ENCODE peak calls at places on chromosomes 7 and 10, in four cellular contexts. I is fibroblast of lung, U is neural progenitor cell, B is HepG2. O is an unnamed sample.

GRCh38 chr7:143250822-143251221 is 12.4 kb upstream of the GSTK1 start:
- DNase-seq in I (no peak), B (no peak), U (no peak), O (no peak)

GRCh38 chr7:104207731-104208420 is at the start of gene ORC5:
- DNase-seq in I (peak; percentile 76), B (peak; percentile 65), U (peak; percentile 76), O (peak; percentile 81)

GRCh38 chr10:3714526-3714925 is 70.5 kb downstream of the KLF6 start:
- DNase-seq in I (peak; percentile 40), U (no peak), B (no peak), O (no peak)

GRCh38 chr7:143300959-143301617 is 12.9 kb downstream of the CASP2 start:
- DNase-seq in I (peak; percentile 47), U (no peak), B (no peak), O (no peak)

GRCh38 chr7:132361146-132361545 is 215.1 kb downstream of the PLXNA4 start:
- DNase-seq in B (no peak), I (no peak), U (no peak), O (no peak)

GRCh38 chr7:3092468-3092867 is 48.8 kb upstream of the CARD11 start:
- DNase-seq in U (no peak), I (peak; percentile 11), B (no peak), O (peak; percentile 45)

GRCh38 chr10:9853405-9854010 is 1164.2 kb upstream of the CELF2 start:
- DNase-seq in U (no peak), I (no peak), B (no peak), O (no peak)

GRCh38 chr10:52332815-52333214 is 18.7 kb downstream of the DKK1 start:
- DNase-seq in B (no peak), I (no peak), U (no peak), O (no peak)

GRCh38 chr10:104323721-104324686 is 14.3 kb downstream of the ITPRIP start:
- DNase-seq in I (no peak), U (no peak), B (no peak), O (no peak)

GRCh38 chr7:30470783-30471182 is 7.8 kb downstream of the NOD1 start:
- DNase-seq in U (no peak), I (peak; percentile 89), B (no peak), O (no peak)

GRCh38 chr7:80002865-80003264 is 131.8 kb upstream of the GNAI1 start:
- DNase-seq in U (no peak), I (no peak), B (no peak), O (no peak)

GRCh38 chr7:141609566-141609965 is 58.4 kb downstream of the AGK start:
- DNase-seq in U (no peak), I (no peak), B (no peak), O (no peak)
- H3K4me1 ChIP-seq in U (no peaks in the 10 kb centered on the region), I (no peaks in the 10 kb centered on the region), B (no peaks in the 10 kb centered on the region), O (no peaks in the 10 kb centered on the region)

DNA sequence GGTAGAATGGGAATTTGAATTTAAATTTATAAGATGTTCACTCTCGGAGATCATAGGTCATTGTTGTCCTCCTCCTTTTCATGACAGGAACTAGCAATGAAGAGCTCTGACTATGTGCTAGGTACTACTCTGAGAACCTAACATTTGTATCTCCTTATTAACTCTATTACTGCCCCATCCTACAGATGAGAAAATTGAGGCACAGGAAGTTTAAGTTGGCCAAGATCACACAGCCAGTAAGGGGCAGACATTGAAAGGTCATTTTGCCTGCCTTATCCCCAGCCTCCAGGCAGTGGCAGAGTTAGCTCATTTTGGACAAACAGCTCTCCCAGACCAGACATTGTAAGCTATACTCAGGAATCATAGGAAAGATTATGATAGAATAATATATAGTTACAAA is 6.0 kb downstream of the SRGN start:
- DNase-seq in I (peak; percentile 58), U (no peak), B (peak; percentile 9), O (no peak)
- TF ChIP-seq CTCF in I (peak; percentile 15), U (no peak), B (peak; percentile 61), O (peak; percentile 15)

DNA sequence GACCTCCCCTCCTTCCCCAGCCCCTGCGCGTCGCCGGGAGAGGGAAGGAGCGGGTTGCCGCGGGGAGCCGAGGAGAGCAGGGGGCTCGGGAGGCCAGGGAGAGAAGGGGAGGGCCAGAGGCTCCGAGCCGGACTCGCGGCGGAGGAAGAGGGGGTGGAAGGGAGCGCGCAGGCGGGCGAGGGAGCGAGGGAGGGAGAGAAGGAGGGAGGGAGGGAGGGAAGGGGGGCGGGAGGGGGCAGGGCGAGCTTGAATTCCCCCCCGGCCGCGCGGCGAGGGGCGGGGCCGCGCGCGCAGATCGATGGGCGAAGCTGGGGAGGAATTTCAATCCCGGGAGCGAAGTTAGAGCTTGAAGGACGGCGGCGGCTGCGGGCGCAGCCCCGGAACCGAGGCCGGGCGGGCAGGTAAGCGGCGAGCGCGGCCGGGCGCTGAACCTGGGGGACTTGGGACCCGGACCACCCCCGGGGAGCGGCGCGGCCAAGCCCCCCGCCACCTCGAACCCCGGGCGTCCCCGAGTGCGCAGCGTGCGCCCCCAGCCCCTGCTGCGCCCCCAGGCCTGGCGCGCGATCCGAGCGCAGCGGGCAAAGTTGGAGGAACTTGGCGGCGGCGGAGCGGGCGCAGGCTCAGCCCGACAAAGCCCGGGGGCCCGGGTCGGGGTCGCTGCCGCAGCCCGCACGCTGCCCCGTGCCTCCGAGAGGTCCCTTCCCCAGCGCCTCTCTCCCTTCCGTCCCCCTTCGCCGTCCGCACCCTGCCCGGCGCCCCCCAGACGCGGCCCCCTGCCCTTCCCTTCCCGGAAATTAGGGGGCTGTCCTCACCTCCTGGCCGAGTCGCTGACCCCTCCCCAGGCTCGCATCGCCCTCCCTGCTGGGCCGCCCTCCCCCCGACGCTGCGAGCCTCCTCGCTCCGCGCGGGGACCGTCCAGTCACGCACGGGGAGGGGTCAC is at the start of gene ELFN1:
- DNase-seq in U (peak; percentile 93), I (peak; percentile 24), B (no peak), O (peak; percentile 29)
- TF ChIP-seq EZH2 in U (peak; percentile 14), I (peak; percentile 44), B (no peak), O (no peak)

DNA sequence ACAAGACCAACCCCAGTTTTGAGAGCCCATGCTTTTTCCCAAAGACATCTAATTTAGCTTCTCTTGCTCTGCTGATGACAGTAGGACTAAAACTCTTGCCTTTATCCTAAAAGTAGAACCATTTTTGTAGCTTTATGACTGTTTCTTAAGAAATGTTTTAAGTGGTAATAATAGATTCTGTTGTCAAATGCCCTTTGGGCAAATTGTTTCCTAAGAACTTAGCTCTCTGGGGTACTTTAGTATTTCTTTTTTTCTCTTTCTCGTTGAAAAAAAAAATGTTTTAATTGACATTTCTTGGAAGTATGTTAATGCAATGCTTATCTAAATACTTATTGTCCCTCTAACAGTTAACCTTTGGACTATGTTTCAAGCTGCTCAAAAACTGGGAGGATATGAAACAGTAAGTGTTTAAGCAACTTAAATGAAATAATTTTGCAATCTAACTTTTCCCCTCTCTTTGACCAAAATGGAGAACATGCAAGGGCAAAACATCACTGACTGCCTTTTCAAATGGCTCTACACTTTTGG is 157.5 kb downstream of the ARID5B start:
- DNase-seq in I (no peak), U (no peak), B (no peak), O (no peak)
- H3K4me1 ChIP-seq in I (peaks cover 29% of the 10 kb centered on the region), U (no peaks in the 10 kb centered on the region), B (peaks cover 57% of the 10 kb centered on the region), O (no peaks in the 10 kb centered on the region)

GRCh38 chr7:37284805-37285211 is 163.9 kb downstream of the ELMO1 start:
- DNase-seq in I (peak; percentile 28), B (peak; percentile 16), U (peak; percentile 66), O (peak; percentile 35)
- TF ChIP-seq CTCF in I (no peak), B (peak; percentile 83), U (peak; percentile 97), O (peak; percentile 83)

DNA sequence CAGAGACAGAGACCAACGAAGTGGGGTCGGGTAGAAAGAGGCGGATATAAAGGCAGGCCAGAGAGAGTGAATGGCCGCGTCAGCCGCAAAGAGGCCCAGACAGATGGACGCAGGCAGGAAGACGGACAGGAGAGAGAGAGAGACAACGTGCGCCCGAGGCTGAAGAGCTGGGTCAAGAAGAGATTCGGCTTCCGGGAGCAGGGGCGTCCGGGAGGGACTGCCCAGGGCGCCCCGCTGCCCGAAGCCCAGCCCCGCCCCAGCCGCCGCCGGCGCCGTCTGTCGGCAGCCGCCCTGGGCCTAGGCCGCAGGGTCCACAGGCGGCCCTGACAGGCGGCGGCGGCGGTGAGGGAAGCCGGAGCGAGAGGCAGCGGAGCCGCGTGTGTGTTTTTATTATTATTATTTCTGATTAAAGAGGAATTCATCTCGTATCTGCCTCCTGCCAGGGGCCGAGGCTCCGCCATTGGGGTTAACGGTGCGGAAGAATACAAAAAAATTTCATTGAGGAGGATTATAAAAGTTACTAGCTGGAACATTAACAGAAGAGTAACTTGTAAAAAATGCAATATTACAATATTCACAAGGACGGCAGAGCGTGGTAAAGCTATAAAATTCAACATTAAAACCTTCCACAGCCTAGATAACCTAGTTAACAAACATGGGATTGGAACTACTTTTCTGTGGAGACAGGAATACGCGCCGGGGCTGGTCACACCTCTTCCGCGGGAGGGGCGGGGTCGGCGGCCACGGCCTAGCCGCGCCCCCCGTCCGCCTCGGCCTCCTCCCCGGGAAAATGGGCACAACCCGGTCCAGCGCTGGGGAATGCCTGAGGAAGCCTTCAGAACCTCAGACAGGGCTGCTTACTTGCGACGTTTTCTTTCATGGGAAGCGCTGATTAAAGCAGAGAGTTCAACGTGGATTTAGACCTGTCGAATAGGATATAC is 29.7 kb upstream of the PAX2 start:
- DNase-seq in U (peak; percentile 69), I (no peak), B (no peak), O (no peak)
- TF ChIP-seq EZH2 in U (peak; percentile 97), I (peak; percentile 70), B (no peak), O (no peak)

GRCh38 chr10:11863353-11864105 is 40.4 kb downstream of the PROSER2 start:
- DNase-seq in I (no peak), U (no peak), B (no peak), O (peak; percentile 77)
- H3K4me1 ChIP-seq in I (no peaks in the 10 kb centered on the region), U (peaks cover 6% of the 10 kb centered on the region), B (no peaks in the 10 kb centered on the region), O (peaks cover 25% of the 10 kb centered on the region)

GRCh38 chr10:79052311-79053080 is 16.3 kb upstream of the ZMIZ1 start:
- DNase-seq in B (peak; percentile 52), I (no peak), U (peak; percentile 80), O (no peak)
- TF ChIP-seq CTCF in B (peak; percentile 27), I (no peak), U (peak; percentile 57), O (peak; percentile 19)

O was measured in DND-41.